ENCODE peak calls at places on chromosomes 16 and 17, in four cellular contexts. H is fibroblast of lung; B is body of pancreas; P is effector memory CD4-positive, alpha-beta T cell. W is an unnamed sample.

GRCh38 chr17:80327518-80327917 is 66.9 kb downstream of the RNF213 start:
- DNase-seq in H (no peak), B (peak; percentile 8), P (no peak), W (no peak)

GRCh38 chr17:64685705-64686104 is 23.6 kb upstream of the SMURF2 start:
- DNase-seq in H (no peak), P (no peak), B (no peak), W (no peak)

GRCh38 chr16:50835358-50836060 is 93.6 kb downstream of the CYLD start:
- DNase-seq in P (no peak), H (no peak), B (no peak), W (no peak)

GRCh38 chr17:28372203-28372944 is 880 bp downstream of the SARM1 start:
- DNase-seq in P (no peak), H (peak; percentile 28), B (no peak), W (no peak)

GRCh38 chr16:84761448-84762368 is 58.1 kb upstream of the CRISPLD2 start:
- DNase-seq in H (peak; percentile 71), P (no peak), B (no peak), W (no peak)

GRCh38 chr17:32240745-32241144 is 24.9 kb upstream of the RHBDL3 start:
- DNase-seq in B (no peak), P (no peak), H (peak; percentile 32), W (peak; percentile 38)

GRCh38 chr17:34769049-34769448 is 189.7 kb downstream of the TMEM132E start:
- DNase-seq in B (no peak), H (no peak), P (no peak), W (no peak)

GRCh38 chr16:85194528-85195270 is 82.4 kb upstream of the CIBAR2 start:
- DNase-seq in H (no peak), B (no peak), P (no peak), W (no peak)

GRCh38 chr16:2856061-2856670 is 1.8 kb downstream of the PRSS22 start:
- DNase-seq in B (peak; percentile 22), P (peak; percentile 23), H (no peak), W (no peak)

GRCh38 chr17:37068266-37068665 is 119.5 kb downstream of the AATF start:
- DNase-seq in B (no peak), P (no peak), H (peak; percentile 67), W (no peak)

GRCh38 chr16:31083556-31083955 is 5.2 kb downstream of the PRSS53 start:
- DNase-seq in H (no peak), B (no peak), P (no peak), W (no peak)

GRCh38 chr16:4376126-4376819 is 4.6 kb downstream of the VASN start:
- DNase-seq in H (peak; percentile 90), P (no peak), B (peak; percentile 90), W (peak; percentile 92)

GRCh38 chr16:56493131-56493530 is 26.7 kb downstream of the BBS2 start:
- DNase-seq in H (no peak), B (no peak), P (no peak), W (no peak)

GRCh38 chr17:13518271-13519000 is 83.3 kb downstream of the HS3ST3A1 start:
- DNase-seq in P (no peak), H (peak; percentile 92), B (no peak), W (no peak)

GRCh38 chr17:32912218-32912897 is 15.6 kb upstream of the TMEM98 start:
- DNase-seq in H (peak; percentile 78), P (no peak), B (peak; percentile 96), W (peak; percentile 49)

GRCh38 chr16:1981972-1982574 is 804 bp upstream of the NOXO1 start:
- DNase-seq in P (no peak), B (peak; percentile 50), H (no peak), W (no peak)

GRCh38 chr16:25107466-25107792 is 4.1 kb upstream of the LCMT1 start:
- DNase-seq in B (no peak), H (no peak), P (no peak), W (no peak)

GRCh38 chr17:50891577-50891989 is 25.4 kb upstream of the TOB1 start:
- DNase-seq in H (no peak), P (no peak), B (no peak), W (no peak)

GRCh38 chr17:60398227-60398959 is 6.5 kb upstream of the USP32 start:
- DNase-seq in H (no peak), P (no peak), B (peak; percentile 22), W (no peak)

GRCh38 chr17:78040561-78041400 is 82.3 kb downstream of the TNRC6C start:
- DNase-seq in H (peak; percentile 65), P (peak; percentile 12), B (peak; percentile 37), W (peak; percentile 65)

GRCh38 chr17:49995055-49995738 is at the start of gene DLX3:
- DNase-seq in B (peak; percentile 76), P (no peak), H (peak; percentile 59), W (peak; percentile 80)

GRCh38 chr17:47423406-47424295 is 99.9 kb downstream of the EFCAB13 start:
- DNase-seq in H (no peak), B (peak; percentile 28), P (no peak), W (peak; percentile 13)

GRCh38 chr17:20226814-20227482 is 217.8 kb downstream of the SPECC1 start:
- DNase-seq in B (peak; percentile 81), P (peak; percentile 38), H (peak; percentile 83), W (peak; percentile 88)

GRCh38 chr16:89506791-89507191 is 1.4 kb upstream of the SPG7 start:
- DNase-seq in P (no peak), H (no peak), B (no peak), W (no peak)

GRCh38 chr16:2008009-2008526 is 1.6 kb downstream of the ZNF598 start:
- DNase-seq in B (peak; percentile 86), P (no peak), H (peak; percentile 64), W (peak; percentile 72)

GRCh38 chr17:29617125-29617480 is 5.6 kb downstream of the CORO6 start:
- DNase-seq in B (peak; percentile 83), H (peak; percentile 79), P (peak; percentile 88), W (peak; percentile 71)

GRCh38 chr16:63539276-63539675 is 1503.0 kb upstream of the CDH8 start:
- DNase-seq in P (no peak), B (no peak), H (no peak), W (no peak)

GRCh38 chr17:57781386-57782050 is 36.4 kb upstream of the CCDC182 start:
- DNase-seq in B (no peak), P (no peak), H (no peak), W (peak; percentile 8)

GRCh38 chr16:70662991-70663523 is 16.7 kb downstream of the IL34 start:
- DNase-seq in H (no peak), P (no peak), B (no peak), W (no peak)

GRCh38 chr16:79943738-79944137 is 343.2 kb upstream of the MAF start:
- DNase-seq in H (no peak), P (no peak), B (no peak), W (no peak)

GRCh38 chr17:70310251-70310672 is 140.9 kb downstream of the KCNJ2 start:
- DNase-seq in P (no peak), B (no peak), H (no peak), W (no peak)

GRCh38 chr17:50973557-50974494 is 107.7 kb upstream of the TOB1 start:
- DNase-seq in P (no peak), H (no peak), B (no peak), W (no peak)

GRCh38 chr17:7056386-7056785 is 12.5 kb upstream of the SLC16A11 start:
- DNase-seq in B (no peak), H (no peak), P (no peak), W (no peak)

GRCh38 chr16:74868035-74868434 is 93.4 kb upstream of the FA2H start:
- DNase-seq in H (no peak), B (no peak), P (no peak), W (no peak)

GRCh38 chr17:30982855-30983254 is 12.0 kb downstream of the RNF135 start:
- DNase-seq in P (no peak), B (no peak), H (no peak), W (no peak)
- H3K27ac ChIP-seq in P (no peak overlapping the region), B (no peak overlapping the region), H (no peak overlapping the region), W (no peak overlapping the region)

GRCh38 chr17:82332669-82333278 is 792 bp downstream of the SECTM1 start:
- DNase-seq in B (peak; percentile 75), P (no peak), H (peak; percentile 45), W (peak; percentile 41)

GRCh38 chr17:82331345-82331939 is 2.1 kb downstream of the SECTM1 start:
- DNase-seq in H (no peak), P (no peak), B (no peak), W (no peak)

GRCh38 chr17:82328994-82329507 is 4.5 kb downstream of the SECTM1 start:
- DNase-seq in H (no peak), B (no peak), P (no peak), W (no peak)

GRCh38 chr17:82329683-82330321 is 3.8 kb downstream of the SECTM1 start:
- DNase-seq in B (no peak), P (no peak), H (no peak), W (no peak)

DNA sequence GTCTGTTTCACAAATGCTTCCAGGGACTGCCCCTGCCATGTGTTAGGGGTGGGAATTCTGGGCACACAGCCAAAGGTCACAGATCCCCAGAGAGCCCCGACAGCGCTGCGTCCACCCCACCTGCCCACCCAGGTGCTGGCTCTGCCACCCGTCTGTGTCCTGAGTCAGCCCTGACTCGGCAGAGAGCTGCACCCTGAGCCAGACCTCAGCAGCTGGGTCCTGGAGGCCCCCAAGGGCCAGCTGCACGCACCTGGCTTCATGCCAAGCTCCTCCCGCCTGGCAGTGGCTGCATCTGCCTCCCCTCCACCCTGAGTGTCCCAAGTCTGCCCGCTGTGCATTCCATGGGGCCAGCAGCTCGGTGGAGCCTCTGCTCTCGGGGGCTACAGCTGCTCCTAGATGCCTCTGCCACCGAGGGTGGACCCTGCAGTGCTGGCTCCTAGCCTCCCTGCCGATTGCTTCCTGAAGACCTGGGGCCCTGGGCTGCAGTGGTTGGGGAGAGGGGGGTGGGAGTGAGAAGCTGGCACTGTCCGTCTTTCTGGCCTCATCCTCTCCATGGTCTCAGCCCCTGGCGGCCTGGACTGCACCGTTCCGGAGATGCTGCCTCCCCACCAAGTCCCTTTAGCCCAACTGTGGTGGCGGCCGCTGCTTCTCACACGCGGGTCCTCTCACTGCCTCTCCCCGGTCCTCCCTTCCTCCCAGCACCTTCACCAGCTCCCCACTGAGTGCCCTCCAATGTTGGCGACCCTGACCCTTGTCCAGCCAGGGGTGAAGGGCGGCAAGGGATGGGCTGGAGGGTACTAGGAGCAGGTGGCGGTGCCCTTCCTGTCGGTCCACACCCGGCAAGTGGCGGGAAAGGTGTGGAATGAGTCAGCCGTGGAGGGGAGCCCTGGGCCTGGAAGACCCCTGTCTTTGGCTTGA is 3.0 kb downstream of the SECTM1 start:
- DNase-seq in P (no peak), H (peak; percentile 75), B (no peak), W (peak; percentile 59)
- H3K27ac ChIP-seq in P (no peak overlapping the region), H (no peak overlapping the region), B (no peak overlapping the region), W (no peak overlapping the region)

GRCh38 chr17:1008008-1008761 is 11.3 kb downstream of the TIMM22 start:
- DNase-seq in H (peak; percentile 75), P (no peak), B (no peak), W (no peak)
- H3K27ac ChIP-seq in H (no peak overlapping the region), P (no peak overlapping the region), B (no peak overlapping the region), W (no peak overlapping the region)

GRCh38 chr16:86283944-86284343 is 226.4 kb upstream of the FOXF1 start:
- DNase-seq in H (no peak), B (no peak), P (no peak), W (no peak)
- H3K27ac ChIP-seq in H (no peak overlapping the region), B (no peak overlapping the region), P (no peak overlapping the region), W (no peak overlapping the region)

GRCh38 chr16:67774457-67774853 is 31.9 kb downstream of the RANBP10 start:
- DNase-seq in B (no peak), H (no peak), P (no peak), W (no peak)

GRCh38 chr16:67773099-67773498 is 33.3 kb downstream of the RANBP10 start:
- DNase-seq in P (no peak), B (peak; percentile 47), H (peak; percentile 22), W (no peak)

GRCh38 chr16:67773569-67774456 is 32.5 kb downstream of the RANBP10 start:
- DNase-seq in P (no peak), H (peak; percentile 16), B (no peak), W (no peak)

GRCh38 chr16:67767953-67768352 is 38.4 kb downstream of the RANBP10 start:
- DNase-seq in P (no peak), H (peak; percentile 80), B (no peak), W (no peak)

GRCh38 chr16:67770371-67770991 is 35.9 kb downstream of the RANBP10 start:
- DNase-seq in H (peak; percentile 72), P (no peak), B (no peak), W (peak; percentile 49)
- H3K27ac ChIP-seq in H (peak overlapping the region; percentile 59), P (no peak overlapping the region), B (no peak overlapping the region), W (no peak overlapping the region)